ENCODE peak calls at places on chromosomes 12 and 14, in eight cellular contexts. Y, U, Z, N, B, F, P and M are unnamed samples.

GRCh38 chr14:43896044-43896443 is 611.0 kb downstream of the FSCB start:
- DNase-seq in Y (no peak), U (no peak), Z (no peak), N (no peak), B (no peak), F (no peak), P (no peak), M (no peak)

GRCh38 chr14:94036328-94037167 is 10.4 kb downstream of the OTUB2 start:
- DNase-seq in Y (no peak), U (peak), Z (peak), N (peak), B (peak), F (peak), P (peak), M (peak)

GRCh38 chr12:115973968-115974765 is 303.3 kb downstream of the MED13L start:
- DNase-seq in Y (no peak), U (no peak), Z (no peak), N (no peak), B (no peak), F (no peak), P (no peak), M (no peak)

GRCh38 chr12:81992461-81992860 is 233.3 kb upstream of the PPFIA2 start:
- DNase-seq in Y (no peak), U (no peak), Z (no peak), N (no peak), B (no peak), F (no peak), P (peak), M (no peak)

GRCh38 chr14:50229646-50230045 is 1.7 kb downstream of the SOS2 start:
- DNase-seq in Y (no peak), U (no peak), Z (no peak), N (no peak), B (no peak), F (no peak), P (no peak), M (no peak)

GRCh38 chr12:119705182-119705581 is 37.2 kb downstream of the PRKAB1 start:
- DNase-seq in Y (no peak), U (no peak), Z (no peak), N (no peak), B (no peak), F (no peak), P (no peak), M (no peak)

GRCh38 chr12:119710941-119711551 is 43.1 kb downstream of the PRKAB1 start:
- DNase-seq in Y (no peak), U (no peak), Z (no peak), N (no peak), B (no peak), F (peak), P (no peak), M (no peak)

GRCh38 chr12:114829833-114830232 is 145.9 kb upstream of the TBX3 start:
- DNase-seq in Y (no peak), U (no peak), Z (no peak), N (no peak), B (no peak), F (no peak), P (peak), M (no peak)

GRCh38 chr14:75294649-75295033 is 16.0 kb downstream of the FOS start:
- DNase-seq in Y (no peak), U (no peak), Z (no peak), N (no peak), B (no peak), F (no peak), P (no peak), M (no peak)

GRCh38 chr12:7989827-7990491 is 42.6 kb upstream of the FOXJ2 start:
- DNase-seq in Y (peak), U (no peak), Z (peak), N (no peak), B (no peak), F (no peak), P (peak), M (no peak)

GRCh38 chr12:49334226-49334625 is 2.8 kb downstream of the C1QL4 start:
- DNase-seq in Y (no peak), U (no peak), Z (no peak), N (no peak), B (no peak), F (no peak), P (no peak), M (peak)

GRCh38 chr12:132502149-132502881 is 12.4 kb downstream of the FBRSL1 start:
- DNase-seq in Y (no peak), U (no peak), Z (no peak), N (no peak), B (no peak), F (no peak), P (no peak), M (peak)

GRCh38 chr12:121968880-121969279 is 50.5 kb downstream of the CFAP251 start:
- DNase-seq in Y (no peak), U (no peak), Z (no peak), N (no peak), B (no peak), F (no peak), P (peak), M (no peak)

GRCh38 chr12:55728185-55728931 is 451 bp downstream of the CD63 start:
- DNase-seq in Y (peak), U (peak), Z (peak), N (peak), B (peak), F (peak), P (peak), M (peak)

GRCh38 chr14:88384653-88385205 is 728 bp upstream of the SPATA7 start:
- DNase-seq in Y (no peak), U (no peak), Z (no peak), N (no peak), B (no peak), F (no peak), P (no peak), M (no peak)

GRCh38 chr14:104536942-104537612 is 42.5 kb upstream of the C14orf180 start:
- DNase-seq in Y (peak), U (no peak), Z (no peak), N (no peak), B (no peak), F (peak), P (no peak), M (no peak)

GRCh38 chr12:120960657-120961056 is 17.7 kb upstream of the HNF1A start:
- DNase-seq in Y (no peak), U (no peak), Z (no peak), N (no peak), B (no peak), F (no peak), P (no peak), M (no peak)

GRCh38 chr14:103023881-103024473 is 33.4 kb downstream of the CDC42BPB start:
- DNase-seq in Y (no peak), U (no peak), Z (no peak), N (no peak), B (no peak), F (no peak), P (peak), M (no peak)

GRCh38 chr12:4900327-4900726 is 9.4 kb upstream of the KCNA1 start:
- DNase-seq in Y (no peak), U (no peak), Z (no peak), N (no peak), B (no peak), F (no peak), P (no peak), M (no peak)

GRCh38 chr14:101980700-101981099 is 16.3 kb downstream of the DYNC1H1 start:
- DNase-seq in Y (no peak), U (no peak), Z (peak), N (no peak), B (peak), F (peak), P (peak), M (no peak)

GRCh38 chr12:24879644-24880043 is 69.3 kb downstream of the BCAT1 start:
- DNase-seq in Y (no peak), U (no peak), Z (no peak), N (no peak), B (no peak), F (no peak), P (no peak), M (no peak)

DNA sequence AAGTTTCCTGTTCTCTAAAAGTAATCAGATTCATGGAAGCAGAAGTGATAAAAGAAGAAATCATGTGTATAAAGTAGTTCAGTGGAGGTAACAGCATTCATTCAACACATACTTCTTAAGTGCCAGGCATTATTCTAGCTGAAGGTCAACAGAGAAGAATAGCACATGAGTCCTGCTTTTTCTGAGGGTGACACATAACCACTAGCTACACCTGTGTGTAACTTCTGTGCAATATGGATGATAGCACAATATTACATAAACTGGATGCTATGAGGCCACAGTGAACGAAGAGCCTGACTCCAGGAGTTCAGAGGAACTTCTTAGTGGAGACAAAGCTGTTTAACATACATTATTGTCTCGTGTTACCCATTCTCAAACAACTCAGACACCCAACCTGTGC is 114.3 kb upstream of the PCED1B start:
- DNase-seq in Y (no peak), U (no peak), Z (no peak), N (no peak), B (no peak), F (no peak), P (no peak), M (no peak)
- H3K27ac ChIP-seq in Y (no peak), U (no peak), Z (peak), N (peak), B (no peak), F (no peak), P (no peak), M (no peak)

GRCh38 chr12:2360630-2361170 is 307.9 kb downstream of the CACNA1C start:
- DNase-seq in Y (no peak), U (no peak), Z (no peak), N (no peak), B (no peak), F (no peak), P (peak), M (no peak)
- TF ChIP-seq CTCF in Y (no peak), U (no peak), Z (no peak), N (peak), B (no peak), F (no peak), P (no peak), M (no peak)

DNA sequence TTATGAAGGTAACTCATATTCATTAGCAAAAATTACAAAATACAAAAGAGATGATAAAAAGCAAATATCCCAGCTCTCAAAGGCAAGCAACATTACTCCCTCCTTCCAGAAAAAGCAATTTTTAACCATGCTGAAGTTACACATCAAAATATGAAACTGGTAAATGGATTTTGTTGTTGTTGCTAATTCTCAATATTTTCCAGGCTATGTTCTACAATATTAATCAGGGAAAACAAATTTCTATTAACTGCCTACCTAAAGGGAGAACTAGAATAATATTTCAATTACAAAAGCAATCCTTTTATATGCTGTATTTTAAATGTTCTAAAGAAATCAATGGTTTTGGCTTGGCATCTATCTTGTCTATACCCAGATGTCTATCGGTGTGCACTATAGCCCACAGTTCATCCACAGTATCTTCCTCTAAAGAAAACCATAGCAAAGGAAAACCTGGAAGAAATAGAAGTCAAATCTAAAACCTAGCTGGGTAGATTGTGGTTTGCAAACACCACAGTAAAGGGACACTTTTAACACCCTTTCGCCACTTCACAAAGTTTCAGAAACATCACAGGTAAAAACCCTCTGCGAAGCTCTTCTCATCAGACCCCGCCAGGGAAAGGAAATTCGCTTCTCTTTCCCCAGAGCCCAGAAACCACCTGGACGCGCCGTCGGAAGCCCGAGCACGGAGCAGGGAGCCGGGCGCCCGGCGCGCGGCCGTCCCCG is 32.0 kb downstream of the TC2N start:
- DNase-seq in Y (no peak), U (no peak), Z (no peak), N (no peak), B (no peak), F (peak), P (peak), M (no peak)
- H3K27ac ChIP-seq in Y (no peak), U (no peak), Z (no peak), N (peak), B (peak), F (peak), P (peak), M (peak)

DNA sequence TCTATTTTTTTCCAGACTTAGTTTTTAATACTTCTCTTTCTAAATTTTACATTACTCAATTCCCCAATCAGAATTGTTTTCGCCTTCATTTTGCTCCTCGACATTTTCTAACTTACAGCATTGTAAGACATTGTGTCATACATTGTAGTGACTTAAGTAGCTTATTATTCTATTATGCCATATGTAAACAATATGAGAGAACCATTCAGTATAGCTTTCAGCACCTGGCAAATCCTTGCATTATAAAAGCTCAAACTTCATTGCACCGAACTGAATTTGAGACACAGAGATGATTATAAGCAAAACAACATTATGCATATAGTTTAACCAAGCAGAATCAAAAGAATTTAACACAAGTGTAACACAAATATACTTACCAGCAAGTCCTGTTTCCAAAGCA is 46.8 kb downstream of the EXOC5 start:
- DNase-seq in Y (no peak), U (no peak), Z (no peak), N (no peak), B (no peak), F (no peak), P (no peak), M (no peak)
- TF ChIP-seq CTCF in Y (no peak), U (no peak), Z (no peak), N (no peak), B (no peak), F (no peak), P (no peak), M (no peak)

DNA sequence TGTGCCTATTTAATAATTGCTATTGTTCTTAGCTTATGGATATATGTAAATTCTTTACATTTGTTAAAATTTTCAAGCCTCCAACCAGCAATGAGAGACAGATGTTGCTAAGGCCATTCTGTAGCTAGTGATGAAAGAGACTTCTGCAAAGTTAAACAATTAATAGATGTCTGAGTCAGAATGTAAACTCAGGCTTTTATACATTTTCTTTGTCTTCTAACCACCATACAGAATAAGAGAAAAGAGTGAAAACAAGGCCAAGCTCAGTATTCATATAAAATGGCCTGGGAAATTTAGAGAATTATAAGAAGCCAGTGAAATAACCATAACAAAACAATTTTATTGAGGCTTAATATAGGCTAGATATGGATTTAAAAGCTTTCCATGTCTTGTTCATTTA is 1102.3 kb upstream of the SEL1L start:
- DNase-seq in Y (no peak), U (no peak), Z (no peak), N (no peak), B (no peak), F (no peak), P (no peak), M (no peak)
- H3K27ac ChIP-seq in Y (no peak), U (no peak), Z (no peak), N (no peak), B (no peak), F (no peak), P (no peak), M (no peak)

DNA sequence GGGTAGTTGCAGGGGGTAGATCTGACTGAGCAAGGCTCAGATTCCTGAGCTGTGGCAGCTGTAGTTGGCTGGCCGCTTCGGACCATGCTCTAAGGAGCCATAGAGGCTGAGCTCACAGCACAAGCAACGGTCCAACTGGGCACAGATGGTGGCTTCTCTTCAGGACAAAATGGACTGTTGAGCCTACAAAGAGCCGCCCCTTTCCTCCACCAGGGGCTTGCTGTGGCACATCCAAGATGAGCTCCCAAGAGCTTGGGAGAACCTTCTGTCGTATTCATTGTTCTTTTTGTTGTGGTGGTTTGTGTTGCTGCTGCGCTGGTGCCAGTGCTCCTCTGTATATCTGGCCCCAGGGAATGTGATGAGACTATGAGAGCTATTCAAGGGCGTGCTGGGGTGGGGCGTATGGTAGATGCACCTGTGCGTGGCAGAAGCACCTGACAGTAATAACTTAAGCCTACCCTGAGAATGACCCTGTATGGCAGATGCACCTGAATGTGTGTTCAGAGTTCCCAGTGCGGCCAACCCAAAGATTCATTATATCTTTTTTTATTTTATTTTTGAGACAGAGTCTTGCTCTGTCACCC is 17.8 kb upstream of the LGALS3 start:
- DNase-seq in Y (no peak), U (no peak), Z (no peak), N (no peak), B (no peak), F (no peak), P (peak), M (no peak)
- TF ChIP-seq CTCF in Y (no peak), U (no peak), Z (no peak), N (no peak), B (no peak), F (no peak), P (no peak), M (no peak)

DNA sequence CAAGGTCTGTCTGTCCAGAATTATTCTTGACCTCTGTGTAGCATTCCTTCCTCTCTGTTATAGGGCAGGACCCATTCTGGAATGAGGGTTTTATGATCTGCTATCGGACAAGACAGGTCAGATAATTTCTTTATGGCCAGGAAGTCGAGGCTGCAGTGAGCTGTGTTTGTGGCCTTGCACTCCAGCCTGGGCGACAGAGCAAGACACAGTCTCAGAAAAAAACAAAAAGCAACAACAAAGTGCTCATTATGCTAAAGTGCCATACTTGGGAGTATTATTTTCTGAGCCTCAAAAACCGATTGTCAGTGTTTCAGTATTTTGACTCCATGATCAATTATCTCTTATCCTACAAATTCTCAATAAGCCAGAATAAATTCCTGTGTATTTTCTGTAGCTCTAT is 4.1 kb downstream of the CIPC start:
- DNase-seq in Y (no peak), U (no peak), Z (no peak), N (no peak), B (no peak), F (no peak), P (peak), M (no peak)
- H3K27ac ChIP-seq in Y (no peak), U (no peak), Z (peak), N (peak), B (no peak), F (no peak), P (no peak), M (no peak)

GRCh38 chr12:27486986-27487385 is 37.0 kb upstream of the PPFIBP1 start:
- DNase-seq in Y (no peak), U (no peak), Z (no peak), N (no peak), B (no peak), F (no peak), P (no peak), M (no peak)

GRCh38 chr12:27491226-27491625 is 32.8 kb upstream of the PPFIBP1 start:
- DNase-seq in Y (no peak), U (no peak), Z (no peak), N (no peak), B (no peak), F (no peak), P (no peak), M (no peak)

GRCh38 chr12:27493260-27493935 is 30.6 kb upstream of the PPFIBP1 start:
- DNase-seq in Y (no peak), U (no peak), Z (no peak), N (no peak), B (no peak), F (no peak), P (no peak), M (no peak)

DNA sequence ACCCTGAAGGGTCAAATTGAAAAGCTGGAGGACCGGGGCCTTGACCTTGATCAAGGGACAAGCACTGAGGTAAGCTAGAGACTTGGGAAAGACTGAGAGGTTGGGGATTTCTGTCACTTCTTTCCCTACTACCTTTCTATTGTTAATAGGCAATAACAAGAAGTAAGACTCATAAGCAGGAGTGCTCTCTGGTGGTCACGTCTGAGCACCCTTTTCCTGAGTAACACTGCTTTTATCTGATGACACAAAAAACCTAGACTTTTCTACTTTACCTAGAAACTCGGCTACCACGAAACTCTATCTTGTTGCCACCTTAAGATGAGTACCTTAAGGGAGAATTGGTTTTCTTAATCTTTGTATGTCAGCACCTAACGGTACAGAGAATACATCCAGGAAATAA is 35.5 kb upstream of the PPFIBP1 start:
- DNase-seq in Y (no peak), U (no peak), Z (no peak), N (no peak), B (no peak), F (no peak), P (no peak), M (no peak)
- TF ChIP-seq CTCF in Y (peak), U (no peak), Z (no peak), N (no peak), B (no peak), F (no peak), P (no peak), M (no peak)

DNA sequence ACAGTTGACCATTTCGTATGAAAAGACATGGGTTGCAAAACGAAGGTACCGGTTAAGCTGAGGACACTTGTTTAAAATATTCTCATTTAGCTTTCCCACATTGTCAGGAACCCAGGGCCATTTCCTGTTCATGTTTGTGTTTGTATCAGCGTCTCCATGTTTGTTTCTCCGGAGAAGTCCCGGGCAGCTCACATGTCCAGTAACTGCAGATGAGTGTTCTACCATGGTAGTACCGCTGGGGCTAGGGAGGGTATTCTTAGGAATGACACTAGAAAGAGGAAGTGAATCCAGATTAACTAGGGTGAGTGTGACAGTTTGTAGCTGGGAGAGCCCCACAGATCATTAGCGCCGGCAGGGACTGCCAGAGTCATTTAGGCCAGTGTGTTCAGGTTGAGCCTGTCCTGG is 50.0 kb upstream of the EVL start:
- DNase-seq in Y (no peak), U (no peak), Z (no peak), N (no peak), B (no peak), F (no peak), P (no peak), M (peak)
- H3K27ac ChIP-seq in Y (peak), U (no peak), Z (no peak), N (no peak), B (no peak), F (no peak), P (peak), M (peak)